ENCODE peak calls at places on chromosomes 13 and 19, in eight cellular contexts. Z, G, U, L, B, T, K and P are unnamed samples.

GRCh38 chr19:18653853-18654252 is 17.0 kb downstream of the KLHL26 start:
- DNase-seq in K (no peak), T (no peak), G (no peak), U (no peak), L (no peak), Z (no peak), B (no peak), P (no peak)

GRCh38 chr13:27792393-27793218 is at the start of gene GSX1:
- DNase-seq in T (peak; percentile 88), Z (peak; percentile 30), K (no peak), G (no peak), L (peak; percentile 13), U (no peak), B (no peak), P (peak; percentile 67)

GRCh38 chr19:48455171-48455907 is at the start of gene KCNJ14:
- DNase-seq in U (no peak), K (no peak), L (no peak), T (no peak), G (no peak), B (no peak), Z (no peak), P (no peak)

GRCh38 chr13:113667771-113668490 is 912 bp downstream of the GRK1 start:
- DNase-seq in K (no peak), Z (no peak), U (no peak), B (no peak), L (no peak), G (peak; percentile 19), T (no peak), P (no peak)

GRCh38 chr19:5484398-5485285 is 29.4 kb downstream of the ZNRF4 start:
- DNase-seq in L (no peak), U (no peak), G (no peak), Z (no peak), K (no peak), T (peak; percentile 65), B (no peak), P (no peak)

GRCh38 chr13:41006296-41006695 is 12.8 kb downstream of the ELF1 start:
- DNase-seq in L (no peak), U (no peak), K (no peak), Z (no peak), T (no peak), B (no peak), G (no peak), P (no peak)

GRCh38 chr19:15466851-15467733 is 2.7 kb upstream of the RASAL3 start:
- DNase-seq in G (no peak), U (no peak), T (no peak), L (no peak), Z (peak; percentile 48), B (peak; percentile 24), K (no peak), P (peak; percentile 99)

GRCh38 chr13:91398413-91399188 is at the start of gene GPC5:
- DNase-seq in L (peak; percentile 29), T (peak; percentile 86), K (peak; percentile 48), U (peak; percentile 88), B (peak; percentile 57), G (peak; percentile 92), Z (peak; percentile 69), P (peak; percentile 74)

GRCh38 chr19:23273022-23273593 is 22.9 kb upstream of the ZNF724 start:
- DNase-seq in G (no peak), Z (peak; percentile 5), K (no peak), U (no peak), B (no peak), T (no peak), L (no peak), P (no peak)

GRCh38 chr13:113671066-113672001 is 4.3 kb downstream of the GRK1 start:
- DNase-seq in B (no peak), K (no peak), U (no peak), L (no peak), T (no peak), Z (no peak), G (peak; percentile 13), P (no peak)

GRCh38 chr13:38905861-38906260 is 84.8 kb downstream of the STOML3 start:
- DNase-seq in U (no peak), Z (no peak), K (no peak), T (no peak), L (no peak), G (no peak), B (no peak), P (no peak)

GRCh38 chr13:46817081-46817480 is 20.1 kb upstream of the ESD start:
- DNase-seq in B (no peak), U (no peak), L (no peak), G (no peak), Z (no peak), K (no peak), T (no peak), P (peak; percentile 21)

GRCh38 chr13:85386424-85386823 is 412.8 kb downstream of the SLITRK6 start:
- DNase-seq in T (peak; percentile 20), K (no peak), G (peak; percentile 52), Z (no peak), U (peak; percentile 79), L (no peak), B (no peak), P (no peak)

GRCh38 chr13:73171926-73172325 is 113.1 kb downstream of the KLF5 start:
- DNase-seq in L (no peak), T (no peak), Z (no peak), U (no peak), B (no peak), G (no peak), K (no peak), P (no peak)

GRCh38 chr13:99124695-99125334 is 75.8 kb upstream of the UBAC2 start:
- DNase-seq in U (no peak), Z (no peak), T (no peak), K (no peak), G (no peak), L (peak; percentile 28), B (no peak), P (peak; percentile 86)

GRCh38 chr13:76944457-76944856 is 3.9 kb upstream of the ACOD1 start:
- DNase-seq in G (no peak), B (no peak), Z (no peak), U (no peak), K (no peak), L (no peak), T (no peak), P (no peak)

GRCh38 chr13:41428155-41428554 is 29.2 kb upstream of the RGCC start:
- DNase-seq in L (no peak), K (no peak), U (no peak), T (no peak), Z (peak; percentile 22), B (peak; percentile 30), G (no peak), P (no peak)

GRCh38 chr13:31947506-31947905 is 84.1 kb upstream of the FRY start:
- DNase-seq in T (no peak), U (no peak), Z (no peak), L (no peak), G (no peak), B (no peak), K (no peak), P (no peak)

GRCh38 chr19:38277549-38277948 is 13.2 kb downstream of the SPINT2 start:
- DNase-seq in Z (no peak), K (no peak), T (no peak), B (no peak), U (no peak), G (no peak), L (no peak), P (no peak)

GRCh38 chr19:17194608-17195007 is 20.5 kb upstream of the USE1 start:
- DNase-seq in K (no peak), G (no peak), T (no peak), U (no peak), L (no peak), Z (no peak), B (no peak), P (no peak)

GRCh38 chr19:41310031-41310831 is at the start of gene CCDC97:
- DNase-seq in T (peak; percentile 98), G (peak; percentile 87), L (peak; percentile 99), B (peak; percentile 87), Z (peak; percentile 85), U (peak; percentile 89), K (peak; percentile 79), P (peak; percentile 91)

GRCh38 chr13:112974676-112975075 is 5.7 kb downstream of the MCF2L start:
- DNase-seq in L (no peak), G (no peak), Z (no peak), B (no peak), U (no peak), T (no peak), K (no peak), P (no peak)